ENCODE peak calls at places on chromosomes 16 and 17, in six cellular contexts. One of them, this sample, is unnamed.

GRCh38 chr16:15041260-15042011 is 14.4 kb downstream of the NTAN1 start:
- DNase-seq in HFFc6: no peak
- DNase-seq in NCI-H510A: no peak
- DNase-seq in activated CD4-positive, alpha-beta T cell treated with anti-CD3 and anti-CD28 coated beads, Interleukin-2, amount 10 ng/mL, durations not matched to agents 7 days and 5 days: no peak
- DNase-seq in stimulated activated CD8-positive, alpha-beta memory T cell treated with anti-CD3 and anti-CD28 coated beads, Interleukin-12 subunit alpha, Interleukin-12 subunit beta, amount 100 ng/mL, for 1 hour: no peak
- DNase-seq in activated gamma-delta T cell treated with anti-CD3 and anti-CD28 coated beads, Interleukin-2, amount 50 U/mL, for 16 hours: no peak
- DNase-seq in this sample: no peak

GRCh38 chr17:15250459-15250858 is 14.7 kb downstream of the PMP22 start:
- DNase-seq in HFFc6: no peak
- DNase-seq in NCI-H510A: no peak
- DNase-seq in activated CD4-positive, alpha-beta T cell treated with anti-CD3 and anti-CD28 coated beads, Interleukin-2, amount 10 ng/mL, durations not matched to agents 7 days and 5 days: no peak
- DNase-seq in stimulated activated CD8-positive, alpha-beta memory T cell treated with anti-CD3 and anti-CD28 coated beads, Interleukin-12 subunit alpha, Interleukin-12 subunit beta, amount 100 ng/mL, for 1 hour: no peak
- DNase-seq in activated gamma-delta T cell treated with anti-CD3 and anti-CD28 coated beads, Interleukin-2, amount 50 U/mL, for 16 hours: no peak
- DNase-seq in this sample: no peak

GRCh38 chr16:87346517-87347060 is 29.4 kb upstream of the C16orf95 start:
- DNase-seq in HFFc6: no peak
- DNase-seq in NCI-H510A: no peak
- DNase-seq in activated CD4-positive, alpha-beta T cell treated with anti-CD3 and anti-CD28 coated beads, Interleukin-2, amount 10 ng/mL, durations not matched to agents 7 days and 5 days: no peak
- DNase-seq in stimulated activated CD8-positive, alpha-beta memory T cell treated with anti-CD3 and anti-CD28 coated beads, Interleukin-12 subunit alpha, Interleukin-12 subunit beta, amount 100 ng/mL, for 1 hour: no peak
- DNase-seq in activated gamma-delta T cell treated with anti-CD3 and anti-CD28 coated beads, Interleukin-2, amount 50 U/mL, for 16 hours: no peak
- DNase-seq in this sample: no peak

GRCh38 chr16:27108051-27108770 is 41.5 kb downstream of the C16orf82 start:
- DNase-seq in HFFc6: no peak
- DNase-seq in NCI-H510A: no peak
- DNase-seq in activated CD4-positive, alpha-beta T cell treated with anti-CD3 and anti-CD28 coated beads, Interleukin-2, amount 10 ng/mL, durations not matched to agents 7 days and 5 days: no peak
- DNase-seq in stimulated activated CD8-positive, alpha-beta memory T cell treated with anti-CD3 and anti-CD28 coated beads, Interleukin-12 subunit alpha, Interleukin-12 subunit beta, amount 100 ng/mL, for 1 hour: no peak
- DNase-seq in activated gamma-delta T cell treated with anti-CD3 and anti-CD28 coated beads, Interleukin-2, amount 50 U/mL, for 16 hours: no peak
- DNase-seq in this sample: no peak

GRCh38 chr17:6018788-6019187 is 51.4 kb upstream of the WSCD1 start:
- DNase-seq in HFFc6: no peak
- DNase-seq in NCI-H510A: no peak
- DNase-seq in activated CD4-positive, alpha-beta T cell treated with anti-CD3 and anti-CD28 coated beads, Interleukin-2, amount 10 ng/mL, durations not matched to agents 7 days and 5 days: no peak
- DNase-seq in stimulated activated CD8-positive, alpha-beta memory T cell treated with anti-CD3 and anti-CD28 coated beads, Interleukin-12 subunit alpha, Interleukin-12 subunit beta, amount 100 ng/mL, for 1 hour: no peak
- DNase-seq in activated gamma-delta T cell treated with anti-CD3 and anti-CD28 coated beads, Interleukin-2, amount 50 U/mL, for 16 hours: no peak
- DNase-seq in this sample: no peak

GRCh38 chr17:60163108-60163784 is 13.5 kb downstream of the CA4 start:
- DNase-seq in HFFc6: no peak
- DNase-seq in NCI-H510A: no peak
- DNase-seq in activated CD4-positive, alpha-beta T cell treated with anti-CD3 and anti-CD28 coated beads, Interleukin-2, amount 10 ng/mL, durations not matched to agents 7 days and 5 days: no peak
- DNase-seq in stimulated activated CD8-positive, alpha-beta memory T cell treated with anti-CD3 and anti-CD28 coated beads, Interleukin-12 subunit alpha, Interleukin-12 subunit beta, amount 100 ng/mL, for 1 hour: no peak
- DNase-seq in activated gamma-delta T cell treated with anti-CD3 and anti-CD28 coated beads, Interleukin-2, amount 50 U/mL, for 16 hours: no peak
- DNase-seq in this sample: no peak

GRCh38 chr17:74690409-74690825 is 22.3 kb downstream of the CD300LF start:
- DNase-seq in HFFc6: no peak
- DNase-seq in NCI-H510A: no peak
- DNase-seq in activated CD4-positive, alpha-beta T cell treated with anti-CD3 and anti-CD28 coated beads, Interleukin-2, amount 10 ng/mL, durations not matched to agents 7 days and 5 days: no peak
- DNase-seq in stimulated activated CD8-positive, alpha-beta memory T cell treated with anti-CD3 and anti-CD28 coated beads, Interleukin-12 subunit alpha, Interleukin-12 subunit beta, amount 100 ng/mL, for 1 hour: no peak
- DNase-seq in activated gamma-delta T cell treated with anti-CD3 and anti-CD28 coated beads, Interleukin-2, amount 50 U/mL, for 16 hours: no peak
- DNase-seq in this sample: peak

GRCh38 chr16:50842589-50842988 is 100.7 kb downstream of the CYLD start:
- DNase-seq in HFFc6: no peak
- DNase-seq in NCI-H510A: no peak
- DNase-seq in activated CD4-positive, alpha-beta T cell treated with anti-CD3 and anti-CD28 coated beads, Interleukin-2, amount 10 ng/mL, durations not matched to agents 7 days and 5 days: no peak
- DNase-seq in stimulated activated CD8-positive, alpha-beta memory T cell treated with anti-CD3 and anti-CD28 coated beads, Interleukin-12 subunit alpha, Interleukin-12 subunit beta, amount 100 ng/mL, for 1 hour: no peak
- DNase-seq in activated gamma-delta T cell treated with anti-CD3 and anti-CD28 coated beads, Interleukin-2, amount 50 U/mL, for 16 hours: no peak
- DNase-seq in this sample: no peak

GRCh38 chr16:56348168-56349085 is 76.9 kb downstream of the AMFR start:
- DNase-seq in HFFc6: no peak
- DNase-seq in NCI-H510A: no peak
- DNase-seq in activated CD4-positive, alpha-beta T cell treated with anti-CD3 and anti-CD28 coated beads, Interleukin-2, amount 10 ng/mL, durations not matched to agents 7 days and 5 days: no peak
- DNase-seq in stimulated activated CD8-positive, alpha-beta memory T cell treated with anti-CD3 and anti-CD28 coated beads, Interleukin-12 subunit alpha, Interleukin-12 subunit beta, amount 100 ng/mL, for 1 hour: no peak
- DNase-seq in activated gamma-delta T cell treated with anti-CD3 and anti-CD28 coated beads, Interleukin-2, amount 50 U/mL, for 16 hours: no peak
- DNase-seq in this sample: no peak

GRCh38 chr17:66975614-66976378 is 11.3 kb downstream of the CACNG4 start:
- DNase-seq in HFFc6: no peak
- DNase-seq in NCI-H510A: no peak
- DNase-seq in activated CD4-positive, alpha-beta T cell treated with anti-CD3 and anti-CD28 coated beads, Interleukin-2, amount 10 ng/mL, durations not matched to agents 7 days and 5 days: no peak
- DNase-seq in stimulated activated CD8-positive, alpha-beta memory T cell treated with anti-CD3 and anti-CD28 coated beads, Interleukin-12 subunit alpha, Interleukin-12 subunit beta, amount 100 ng/mL, for 1 hour: no peak
- DNase-seq in activated gamma-delta T cell treated with anti-CD3 and anti-CD28 coated beads, Interleukin-2, amount 50 U/mL, for 16 hours: no peak
- DNase-seq in this sample: peak